ENCODE peak calls at places on chromosomes 12 and 14, in five cellular contexts. One of them, this sample, is unnamed.

GRCh38 chr12:7130791-7131501 is 775 bp downstream of the CLSTN3 start:
- DNase-seq in GM13977: peak; percentile 59
- DNase-seq in IMR-90: peak; percentile 52
- DNase-seq in activated CD4-positive, alpha-beta T cell treated with anti-CD3 and anti-CD28 coated beads, Interleukin-2, amount 10 ng/mL, durations not matched to agents 7 days and 5 days: peak; percentile 58
- DNase-seq in vagina: no peak
- DNase-seq in this sample: peak; percentile 43

GRCh38 chr12:70920251-70920851 is at the start of gene PTPRR:
- DNase-seq in activated CD4-positive, alpha-beta T cell treated with anti-CD3 and anti-CD28 coated beads, Interleukin-2, amount 10 ng/mL, durations not matched to agents 7 days and 5 days: no peak
- DNase-seq in vagina: no peak
- DNase-seq in IMR-90: no peak
- DNase-seq in GM13977: no peak
- DNase-seq in this sample: no peak

GRCh38 chr12:12265571-12266388 is 1.1 kb downstream of the LRP6 start:
- DNase-seq in activated CD4-positive, alpha-beta T cell treated with anti-CD3 and anti-CD28 coated beads, Interleukin-2, amount 10 ng/mL, durations not matched to agents 7 days and 5 days: no peak
- DNase-seq in IMR-90: peak; percentile 64
- DNase-seq in GM13977: peak; percentile 34
- DNase-seq in vagina: no peak
- DNase-seq in this sample: peak; percentile 66

GRCh38 chr12:77644915-77645605 is 185.6 kb upstream of the NAV3 start:
- DNase-seq in IMR-90: no peak
- DNase-seq in vagina: no peak
- DNase-seq in GM13977: no peak
- DNase-seq in activated CD4-positive, alpha-beta T cell treated with anti-CD3 and anti-CD28 coated beads, Interleukin-2, amount 10 ng/mL, durations not matched to agents 7 days and 5 days: no peak
- DNase-seq in this sample: no peak

GRCh38 chr12:81216739-81217138 is 138.9 kb downstream of the ACSS3 start:
- DNase-seq in activated CD4-positive, alpha-beta T cell treated with anti-CD3 and anti-CD28 coated beads, Interleukin-2, amount 10 ng/mL, durations not matched to agents 7 days and 5 days: no peak
- DNase-seq in IMR-90: no peak
- DNase-seq in GM13977: no peak
- DNase-seq in vagina: no peak
- DNase-seq in this sample: no peak

GRCh38 chr12:109696485-109697269 is 16.9 kb upstream of the FAM222A start:
- DNase-seq in activated CD4-positive, alpha-beta T cell treated with anti-CD3 and anti-CD28 coated beads, Interleukin-2, amount 10 ng/mL, durations not matched to agents 7 days and 5 days: no peak
- DNase-seq in IMR-90: peak; percentile 16
- DNase-seq in vagina: no peak
- DNase-seq in GM13977: no peak
- DNase-seq in this sample: no peak

GRCh38 chr14:104446611-104447010 is 133.0 kb upstream of the C14orf180 start:
- DNase-seq in activated CD4-positive, alpha-beta T cell treated with anti-CD3 and anti-CD28 coated beads, Interleukin-2, amount 10 ng/mL, durations not matched to agents 7 days and 5 days: peak; percentile 1
- DNase-seq in GM13977: no peak
- DNase-seq in vagina: no peak
- DNase-seq in IMR-90: no peak
- DNase-seq in this sample: no peak

GRCh38 chr12:57842342-57843294 is 3.9 kb downstream of the CTDSP2 start:
- DNase-seq in activated CD4-positive, alpha-beta T cell treated with anti-CD3 and anti-CD28 coated beads, Interleukin-2, amount 10 ng/mL, durations not matched to agents 7 days and 5 days: peak; percentile 47
- DNase-seq in GM13977: no peak
- DNase-seq in vagina: no peak
- DNase-seq in IMR-90: peak; percentile 29
- DNase-seq in this sample: no peak

GRCh38 chr12:122227341-122227740 is 1.5 kb upstream of the DIABLO start:
- DNase-seq in IMR-90: no peak
- DNase-seq in vagina: no peak
- DNase-seq in activated CD4-positive, alpha-beta T cell treated with anti-CD3 and anti-CD28 coated beads, Interleukin-2, amount 10 ng/mL, durations not matched to agents 7 days and 5 days: peak; percentile 30
- DNase-seq in GM13977: no peak
- DNase-seq in this sample: no peak